ENCODE peak calls at places on chromosomes 4 and X, in six cellular contexts. One of them, this sample, is unnamed. For H3K36me3, the result is how much of the 10 kb centered on the place peaks cover.

GRCh38 chr4:75916091-75916661 is 13.9 kb upstream of the PPEF2 start:
- DNase-seq in IMR-90: peak
- DNase-seq in neuronal stem cell: peak
- DNase-seq in mesendoderm: peak
- DNase-seq in H1: no peak
- DNase-seq in trophoblast cell: peak
- DNase-seq in this sample: peak

GRCh38 chrX:30620125-30620524 is 33.1 kb upstream of the GK start:
- DNase-seq in IMR-90: peak
- DNase-seq in neuronal stem cell: no peak
- DNase-seq in mesendoderm: no peak
- DNase-seq in H1: no peak
- DNase-seq in trophoblast cell: no peak
- DNase-seq in this sample: no peak

GRCh38 chrX:70336767-70337166 is 46.9 kb downstream of the KIF4A start:
- DNase-seq in IMR-90: no peak
- DNase-seq in neuronal stem cell: no peak
- DNase-seq in mesendoderm: no peak
- DNase-seq in H1: no peak
- DNase-seq in trophoblast cell: no peak
- DNase-seq in this sample: no peak

GRCh38 chr4:39004818-39005217 is 27.4 kb downstream of the TMEM156 start:
- DNase-seq in IMR-90: peak
- DNase-seq in neuronal stem cell: no peak
- DNase-seq in mesendoderm: no peak
- DNase-seq in H1: no peak
- DNase-seq in trophoblast cell: no peak
- DNase-seq in this sample: no peak

GRCh38 chr4:55554453-55555030 is 7.8 kb upstream of the CLOCK start:
- DNase-seq in IMR-90: peak
- DNase-seq in neuronal stem cell: no peak
- DNase-seq in mesendoderm: peak
- DNase-seq in H1: no peak
- DNase-seq in trophoblast cell: peak
- DNase-seq in this sample: peak

GRCh38 chr4:127667772-127668171 is 35.0 kb downstream of the INTU start:
- DNase-seq in IMR-90: no peak
- DNase-seq in neuronal stem cell: no peak
- DNase-seq in mesendoderm: no peak
- DNase-seq in H1: no peak
- DNase-seq in trophoblast cell: no peak
- DNase-seq in this sample: no peak

GRCh38 chr4:1177274-1178141 is 5.1 kb upstream of the SPON2 start:
- DNase-seq in IMR-90: no peak
- DNase-seq in neuronal stem cell: no peak
- DNase-seq in mesendoderm: no peak
- DNase-seq in H1: no peak
- DNase-seq in trophoblast cell: no peak
- DNase-seq in this sample: no peak

GRCh38 chr4:177041356-177041755 is 248.6 kb upstream of the VEGFC start:
- DNase-seq in IMR-90: no peak
- DNase-seq in neuronal stem cell: no peak
- DNase-seq in mesendoderm: no peak
- DNase-seq in H1: no peak
- DNase-seq in trophoblast cell: no peak
- DNase-seq in this sample: no peak

GRCh38 chr4:13525606-13526281 is 18.6 kb downstream of the NKX3-2 start:
- DNase-seq in IMR-90: no peak
- DNase-seq in neuronal stem cell: no peak
- DNase-seq in mesendoderm: no peak
- DNase-seq in H1: no peak
- DNase-seq in trophoblast cell: no peak
- DNase-seq in this sample: no peak

GRCh38 chrX:3811331-3812311 is 98.2 kb upstream of the PRKX start:
- DNase-seq in IMR-90: peak
- DNase-seq in neuronal stem cell: no peak
- DNase-seq in mesendoderm: no peak
- DNase-seq in H1: no peak
- DNase-seq in trophoblast cell: no peak
- DNase-seq in this sample: peak

GRCh38 chr4:152316969-152317368 is 218.9 kb downstream of the FBXW7 start:
- DNase-seq in IMR-90: peak
- DNase-seq in neuronal stem cell: no peak
- DNase-seq in mesendoderm: no peak
- DNase-seq in H1: no peak
- DNase-seq in trophoblast cell: no peak
- DNase-seq in this sample: peak

GRCh38 chrX:101415180-101416130 is 7.4 kb downstream of the HNRNPH2 start:
- DNase-seq in IMR-90: peak
- DNase-seq in neuronal stem cell: peak
- DNase-seq in mesendoderm: peak
- DNase-seq in H1: no peak
- DNase-seq in trophoblast cell: peak
- DNase-seq in this sample: peak

GRCh38 chr4:28792917-28793597 is 1927.1 kb upstream of the PCDH7 start:
- DNase-seq in IMR-90: no peak
- DNase-seq in neuronal stem cell: no peak
- DNase-seq in mesendoderm: no peak
- DNase-seq in H1: no peak
- DNase-seq in trophoblast cell: no peak
- DNase-seq in this sample: no peak

GRCh38 chrX:5054852-5055251 is 1173.8 kb downstream of the NLGN4X start:
- DNase-seq in IMR-90: no peak
- DNase-seq in neuronal stem cell: no peak
- DNase-seq in mesendoderm: no peak
- DNase-seq in H1: no peak
- DNase-seq in trophoblast cell: no peak
- DNase-seq in this sample: no peak

GRCh38 chr4:14000091-14000814 is 372.7 kb upstream of the BOD1L1 start:
- DNase-seq in IMR-90: peak
- DNase-seq in neuronal stem cell: no peak
- DNase-seq in mesendoderm: no peak
- DNase-seq in H1: no peak
- DNase-seq in trophoblast cell: no peak
- DNase-seq in this sample: no peak

GRCh38 chr4:3073158-3074077 is 920 bp downstream of the HTT-AS start:
- DNase-seq in IMR-90: no peak
- DNase-seq in neuronal stem cell: peak
- DNase-seq in mesendoderm: no peak
- DNase-seq in H1: no peak
- DNase-seq in trophoblast cell: no peak
- DNase-seq in this sample: peak

GRCh38 chrX:110442631-110443030 is 84.0 kb downstream of the RTL9 start:
- DNase-seq in IMR-90: peak
- DNase-seq in neuronal stem cell: no peak
- DNase-seq in mesendoderm: peak
- DNase-seq in H1: no peak
- DNase-seq in trophoblast cell: peak
- DNase-seq in this sample: peak

GRCh38 chrX:123475068-123475724 is 257.7 kb downstream of the THOC2 start:
- DNase-seq in IMR-90: no peak
- DNase-seq in neuronal stem cell: no peak
- DNase-seq in mesendoderm: peak
- DNase-seq in H1: no peak
- DNase-seq in trophoblast cell: no peak
- DNase-seq in this sample: no peak

GRCh38 chr4:122854444-122854843 is 27.8 kb downstream of the FGF2 start:
- DNase-seq in IMR-90: no peak
- DNase-seq in neuronal stem cell: no peak
- DNase-seq in mesendoderm: no peak
- DNase-seq in H1: no peak
- DNase-seq in trophoblast cell: peak
- DNase-seq in this sample: no peak

GRCh38 chrX:149630681-149631292 is 805 bp downstream of the TMEM185A start:
- DNase-seq in IMR-90: peak
- DNase-seq in neuronal stem cell: no peak
- DNase-seq in mesendoderm: no peak
- DNase-seq in H1: no peak
- DNase-seq in trophoblast cell: peak
- DNase-seq in this sample: peak

GRCh38 chrX:136147320-136147901 is at the start of gene FHL1:
- DNase-seq in IMR-90: peak
- DNase-seq in neuronal stem cell: peak
- DNase-seq in mesendoderm: peak
- DNase-seq in H1: no peak
- DNase-seq in trophoblast cell: no peak
- DNase-seq in this sample: peak

GRCh38 chr4:8241895-8242696 is 27.5 kb upstream of the HTRA3 start:
- DNase-seq in IMR-90: peak
- DNase-seq in neuronal stem cell: peak
- DNase-seq in mesendoderm: peak
- DNase-seq in H1: peak
- DNase-seq in trophoblast cell: peak
- DNase-seq in this sample: peak

GRCh38 chr4:8240211-8241041 is 29.1 kb upstream of the HTRA3 start:
- DNase-seq in IMR-90: no peak
- DNase-seq in neuronal stem cell: no peak
- DNase-seq in mesendoderm: no peak
- DNase-seq in H1: no peak
- DNase-seq in trophoblast cell: no peak
- DNase-seq in this sample: no peak

GRCh38 chr4:8242782-8243556 is 26.6 kb upstream of the HTRA3 start:
- DNase-seq in IMR-90: no peak
- DNase-seq in neuronal stem cell: no peak
- DNase-seq in mesendoderm: peak
- DNase-seq in H1: no peak
- DNase-seq in trophoblast cell: peak
- DNase-seq in this sample: no peak

GRCh38 chr4:8239661-8240060 is 29.9 kb upstream of the HTRA3 start:
- DNase-seq in IMR-90: no peak
- DNase-seq in neuronal stem cell: no peak
- DNase-seq in mesendoderm: no peak
- DNase-seq in H1: no peak
- DNase-seq in trophoblast cell: no peak
- DNase-seq in this sample: no peak

DNA sequence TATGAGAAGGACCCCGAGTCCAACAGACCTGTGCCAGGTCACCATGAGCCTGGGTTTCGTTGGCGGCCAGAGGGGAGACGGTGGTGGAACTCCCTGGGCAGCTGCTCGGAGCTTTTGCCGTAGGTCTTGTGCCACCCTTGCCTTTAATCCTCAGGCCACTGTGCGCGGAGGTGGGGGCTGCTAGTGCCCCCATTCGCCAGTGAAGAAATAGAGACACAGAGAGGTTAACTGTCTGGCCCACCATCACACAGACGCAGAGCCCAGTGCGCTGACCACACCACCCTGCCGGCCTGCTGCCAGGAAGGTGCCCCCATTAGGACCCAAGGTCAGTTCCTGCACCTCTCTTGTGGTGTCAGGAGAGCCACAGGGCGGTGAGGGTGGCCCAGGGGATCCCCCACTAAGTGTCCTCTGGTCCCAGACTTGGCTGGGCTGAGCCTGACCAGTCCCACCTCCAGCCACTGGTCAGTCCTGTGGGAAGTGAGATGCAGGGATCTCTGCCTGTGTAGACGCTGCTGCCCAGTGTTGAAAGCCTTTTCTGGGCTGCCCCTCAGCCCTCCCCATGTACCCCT is 28.3 kb upstream of the HTRA3 start:
- DNase-seq in IMR-90: no peak
- DNase-seq in neuronal stem cell: no peak
- DNase-seq in mesendoderm: no peak
- DNase-seq in H1: no peak
- DNase-seq in trophoblast cell: no peak
- DNase-seq in this sample: no peak
- H2AK5ac ChIP-seq in IMR-90: no peak
- H2AK5ac ChIP-seq in neuronal stem cell: peak
- H2AK5ac ChIP-seq in mesendoderm: no peak
- H2AK5ac ChIP-seq in H1: no peak
- H2AK5ac ChIP-seq in trophoblast cell: peak
- H2AK5ac ChIP-seq in this sample: no peak

GRCh38 chr4:168908859-168909390 is 101.1 kb downstream of the CBR4 start:
- DNase-seq in IMR-90: peak
- DNase-seq in neuronal stem cell: no peak
- DNase-seq in mesendoderm: no peak
- DNase-seq in H1: no peak
- DNase-seq in trophoblast cell: peak
- DNase-seq in this sample: peak
- H3K36me3 ChIP-seq in IMR-90: under half
- H3K36me3 ChIP-seq in neuronal stem cell: under half
- H3K36me3 ChIP-seq in mesendoderm: under half
- H3K36me3 ChIP-seq in H1: under half
- H3K36me3 ChIP-seq in trophoblast cell: under half
- H3K36me3 ChIP-seq in this sample: under half

GRCh38 chr4:181465826-181466225 is 777.4 kb upstream of the TENM3 start:
- DNase-seq in IMR-90: no peak
- DNase-seq in neuronal stem cell: no peak
- DNase-seq in mesendoderm: no peak
- DNase-seq in H1: no peak
- DNase-seq in trophoblast cell: peak
- DNase-seq in this sample: no peak
- H3K27ac ChIP-seq in IMR-90: no peak
- H3K27ac ChIP-seq in neuronal stem cell: no peak
- H3K27ac ChIP-seq in mesendoderm: no peak
- H3K27ac ChIP-seq in H1: no peak
- H3K27ac ChIP-seq in trophoblast cell: no peak
- H3K27ac ChIP-seq in this sample: no peak

DNA sequence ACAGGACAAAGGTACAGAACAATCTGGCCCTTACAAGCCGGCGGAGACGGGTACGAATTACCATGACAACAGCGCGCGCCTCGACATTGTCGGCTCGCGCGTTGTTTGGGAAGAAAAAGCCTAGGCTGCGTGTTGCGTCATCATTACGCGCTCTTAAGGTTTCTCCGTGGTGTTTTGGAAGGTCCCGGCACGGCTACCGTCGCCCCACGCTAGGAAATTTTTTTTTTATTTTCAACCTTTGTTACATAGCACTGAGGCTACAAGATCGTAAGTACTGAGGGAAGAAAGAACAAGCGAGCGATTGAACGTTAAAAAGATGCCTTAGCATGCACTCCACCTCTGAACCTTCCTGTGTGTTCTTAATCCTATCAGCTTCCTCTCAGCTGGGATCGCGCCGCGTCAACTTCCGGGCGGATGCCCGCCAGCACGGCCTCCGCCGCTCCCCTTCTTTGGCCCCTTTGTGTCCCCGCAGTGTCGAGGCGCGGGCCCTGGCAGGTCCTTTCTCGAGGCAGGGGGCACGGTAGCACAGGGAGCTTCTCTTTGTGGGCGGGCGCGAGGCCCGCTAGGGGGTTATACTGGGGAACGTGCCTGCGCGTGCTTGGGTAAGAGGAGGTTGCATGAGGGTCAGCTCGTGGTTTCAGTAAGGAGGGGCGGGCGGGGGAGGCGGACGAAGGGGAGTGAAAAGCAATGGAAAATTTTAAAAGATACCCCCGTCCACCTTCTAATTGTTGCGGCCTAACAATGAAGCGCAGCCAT is at the start of gene SMARCAD1:
- DNase-seq in IMR-90: peak
- DNase-seq in neuronal stem cell: peak
- DNase-seq in mesendoderm: peak
- DNase-seq in H1: peak
- DNase-seq in trophoblast cell: peak
- DNase-seq in this sample: peak
- H2AK5ac ChIP-seq in IMR-90: peak
- H2AK5ac ChIP-seq in neuronal stem cell: no peak
- H2AK5ac ChIP-seq in mesendoderm: peak
- H2AK5ac ChIP-seq in H1: no peak
- H2AK5ac ChIP-seq in trophoblast cell: peak
- H2AK5ac ChIP-seq in this sample: peak